ENCODE peak calls at places on chromosomes 11 and 22, in five cellular contexts. P is activated CD4-positive, alpha-beta T cell treated with anti-CD3 and anti-CD28 coated beads, Interleukin-2, amount 50 U/mL, for 24 hours; A is HS-5; G is small intestine; Q is HTR-8/SVneo. V is an unnamed sample.

GRCh38 chr11:107385361-107385982 is 72.2 kb downstream of the CWF19L2 start:
- DNase-seq in G (no peak), P (no peak), Q (peak), A (peak), V (no peak)

GRCh38 chr11:111408789-111409727 is 30.0 kb upstream of the POU2AF1 start:
- DNase-seq in G (no peak), Q (no peak), P (no peak), A (no peak), V (peak)

GRCh38 chr22:31244943-31245451 is 32.9 kb downstream of the LIMK2 start:
- DNase-seq in P (no peak), Q (no peak), G (no peak), A (no peak), V (no peak)

GRCh38 chr11:30346068-30346688 is 23.3 kb downstream of the ARL14EP start:
- DNase-seq in Q (peak), A (no peak), G (peak), P (peak), V (peak)

GRCh38 chr11:36060926-36061325 is 117.1 kb downstream of the LDLRAD3 start:
- DNase-seq in Q (no peak), P (no peak), A (no peak), G (no peak), V (peak)

GRCh38 chr22:37805878-37806277 is 1.9 kb upstream of the GCAT start:
- DNase-seq in A (no peak), P (no peak), G (peak), Q (no peak), V (no peak)

GRCh38 chr11:128716231-128716630 is 22.4 kb downstream of the FLI1 start:
- DNase-seq in P (no peak), Q (no peak), G (no peak), A (no peak), V (no peak)

GRCh38 chr11:111691731-111692130 is 74.5 kb downstream of the PPP2R1B start:
- DNase-seq in G (no peak), P (no peak), Q (no peak), A (no peak), V (no peak)

GRCh38 chr11:34308821-34309585 is 48.8 kb downstream of the ABTB2 start:
- DNase-seq in P (no peak), G (peak), Q (no peak), A (no peak), V (no peak)

GRCh38 chr11:15897211-15897960 is 459.0 kb downstream of the SOX6 start:
- DNase-seq in P (no peak), Q (peak), A (peak), G (no peak), V (no peak)

GRCh38 chr11:2701898-2702434 is 2.2 kb upstream of the KCNQ1OT1 start:
- DNase-seq in P (no peak), G (no peak), Q (no peak), A (no peak), V (no peak)

GRCh38 chr11:116657842-116658825 is 114.7 kb downstream of the BUD13 start:
- DNase-seq in P (no peak), G (no peak), Q (no peak), A (no peak), V (no peak)

GRCh38 chr11:77191823-77192495 is 63.9 kb downstream of the MYO7A start:
- DNase-seq in Q (peak), G (peak), P (peak), A (no peak), V (peak)

GRCh38 chr22:42138122-42138770 is 7.6 kb upstream of the CYP2D6 start:
- DNase-seq in P (no peak), A (no peak), G (no peak), Q (no peak), V (no peak)

V was measured in NCI-H69.